ENCODE peak calls at places on chromosomes 7 and 10, in six cellular contexts. One of them, this sample, is unnamed.

GRCh38 chr7:139476139-139476538 is 7.3 kb downstream of the KLRG2 start:
- DNase-seq in endothelial cell of umbilical vein: no peak
- DNase-seq in K562: no peak
- DNase-seq in prostate gland: no peak
- DNase-seq in Panc1: no peak
- DNase-seq in H1: no peak
- DNase-seq in this sample: no peak

GRCh38 chr7:137453356-137453755 is 109.8 kb upstream of the PTN start:
- DNase-seq in endothelial cell of umbilical vein: no peak
- DNase-seq in Panc1: no peak
- DNase-seq in prostate gland: no peak
- DNase-seq in K562: no peak
- DNase-seq in H1: no peak
- DNase-seq in this sample: no peak

GRCh38 chr10:3484306-3485187 is 300.5 kb downstream of the KLF6 start:
- DNase-seq in endothelial cell of umbilical vein: no peak
- DNase-seq in prostate gland: no peak
- DNase-seq in H1: no peak
- DNase-seq in Panc1: no peak
- DNase-seq in K562: no peak
- DNase-seq in this sample: no peak

GRCh38 chr7:99563650-99564049 is 5.2 kb downstream of the ZNF655 start:
- DNase-seq in K562: no peak
- DNase-seq in endothelial cell of umbilical vein: no peak
- DNase-seq in H1: no peak
- DNase-seq in prostate gland: no peak
- DNase-seq in Panc1: no peak
- DNase-seq in this sample: no peak

GRCh38 chr10:113867904-113868303 is 13.4 kb downstream of the NHLRC2 start:
- DNase-seq in Panc1: no peak
- DNase-seq in prostate gland: no peak
- DNase-seq in endothelial cell of umbilical vein: no peak
- DNase-seq in K562: no peak
- DNase-seq in H1: no peak
- DNase-seq in this sample: no peak

GRCh38 chr7:69619619-69620018 is 21.3 kb downstream of the AUTS2 start:
- DNase-seq in H1: no peak
- DNase-seq in prostate gland: no peak
- DNase-seq in Panc1: no peak
- DNase-seq in K562: no peak
- DNase-seq in endothelial cell of umbilical vein: no peak
- DNase-seq in this sample: no peak

GRCh38 chr10:75512534-75512933 is 81.1 kb downstream of the LRMDA start:
- DNase-seq in H1: no peak
- DNase-seq in endothelial cell of umbilical vein: no peak
- DNase-seq in K562: no peak
- DNase-seq in prostate gland: peak; percentile 88
- DNase-seq in Panc1: no peak
- DNase-seq in this sample: peak; percentile 75

GRCh38 chr7:130732980-130733865 is 784 bp downstream of the KLF14 start:
- DNase-seq in Panc1: no peak
- DNase-seq in H1: peak; percentile 74
- DNase-seq in endothelial cell of umbilical vein: no peak
- DNase-seq in K562: peak; percentile 77
- DNase-seq in prostate gland: peak; percentile 15
- DNase-seq in this sample: no peak

GRCh38 chr10:78672898-78673297 is 395.9 kb upstream of the ZMIZ1 start:
- DNase-seq in prostate gland: no peak
- DNase-seq in H1: no peak
- DNase-seq in Panc1: no peak
- DNase-seq in K562: no peak
- DNase-seq in endothelial cell of umbilical vein: no peak
- DNase-seq in this sample: no peak

GRCh38 chr7:128398841-128399135 is 11.0 kb downstream of the IMPDH1 start:
- DNase-seq in endothelial cell of umbilical vein: no peak
- DNase-seq in Panc1: no peak
- DNase-seq in K562: no peak
- DNase-seq in H1: no peak
- DNase-seq in prostate gland: no peak
- DNase-seq in this sample: no peak

GRCh38 chr7:83970081-83970480 is 224.5 kb downstream of the SEMA3A start:
- DNase-seq in K562: no peak
- DNase-seq in Panc1: no peak
- DNase-seq in H1: no peak
- DNase-seq in prostate gland: no peak
- DNase-seq in endothelial cell of umbilical vein: peak; percentile 53
- DNase-seq in this sample: no peak

GRCh38 chr7:33754933-33755928 is 150.1 kb upstream of the BMPER start:
- DNase-seq in endothelial cell of umbilical vein: peak; percentile 52
- DNase-seq in Panc1: no peak
- DNase-seq in prostate gland: no peak
- DNase-seq in K562: no peak
- DNase-seq in H1: no peak
- DNase-seq in this sample: no peak

GRCh38 chr10:43205681-43206390 is 61.0 kb downstream of the RASGEF1A start:
- DNase-seq in endothelial cell of umbilical vein: no peak
- DNase-seq in Panc1: no peak
- DNase-seq in prostate gland: no peak
- DNase-seq in K562: no peak
- DNase-seq in H1: peak; percentile 40
- DNase-seq in this sample: peak; percentile 56

GRCh38 chr7:155803418-155804376 is 8.6 kb downstream of the SHH start:
- DNase-seq in Panc1: no peak
- DNase-seq in prostate gland: no peak
- DNase-seq in K562: no peak
- DNase-seq in endothelial cell of umbilical vein: no peak
- DNase-seq in H1: peak; percentile 79
- DNase-seq in this sample: no peak

GRCh38 chr7:129363-130221 is 62.8 kb upstream of the FAM20C start:
- DNase-seq in H1: no peak
- DNase-seq in endothelial cell of umbilical vein: no peak
- DNase-seq in prostate gland: peak; percentile 44
- DNase-seq in K562: no peak
- DNase-seq in Panc1: no peak
- DNase-seq in this sample: no peak

GRCh38 chr7:117323585-117323876 is 673 bp upstream of the WNT2 start:
- DNase-seq in K562: no peak
- DNase-seq in endothelial cell of umbilical vein: peak; percentile 20
- DNase-seq in Panc1: no peak
- DNase-seq in H1: no peak
- DNase-seq in prostate gland: no peak
- DNase-seq in this sample: no peak

GRCh38 chr7:128115821-128116723 is 84.8 kb upstream of the LRRC4 start:
- DNase-seq in H1: peak; percentile 47
- DNase-seq in endothelial cell of umbilical vein: no peak
- DNase-seq in prostate gland: no peak
- DNase-seq in K562: no peak
- DNase-seq in Panc1: no peak
- DNase-seq in this sample: peak; percentile 35

GRCh38 chr10:33566426-33566825 is 232.0 kb upstream of the NRP1 start:
- DNase-seq in H1: no peak
- DNase-seq in endothelial cell of umbilical vein: no peak
- DNase-seq in prostate gland: no peak
- DNase-seq in Panc1: no peak
- DNase-seq in K562: no peak
- DNase-seq in this sample: no peak

GRCh38 chr7:39624202-39624807 is 933 bp downstream of the RALA start:
- DNase-seq in Panc1: no peak
- DNase-seq in K562: peak; percentile 34
- DNase-seq in prostate gland: peak; percentile 17
- DNase-seq in H1: no peak
- DNase-seq in endothelial cell of umbilical vein: peak; percentile 51
- DNase-seq in this sample: no peak

GRCh38 chr10:77333610-77334340 is 303.8 kb downstream of the KCNMA1 start:
- DNase-seq in H1: no peak
- DNase-seq in endothelial cell of umbilical vein: no peak
- DNase-seq in Panc1: no peak
- DNase-seq in K562: no peak
- DNase-seq in prostate gland: no peak
- DNase-seq in this sample: no peak

GRCh38 chr7:815284-816216 is 16.7 kb upstream of the SUN1 start:
- DNase-seq in H1: peak; percentile 90
- DNase-seq in K562: peak; percentile 37
- DNase-seq in Panc1: no peak
- DNase-seq in prostate gland: peak; percentile 33
- DNase-seq in endothelial cell of umbilical vein: peak; percentile 20
- DNase-seq in this sample: peak; percentile 74

GRCh38 chr10:30045961-30046360 is 13.4 kb downstream of the JCAD start:
- DNase-seq in K562: no peak
- DNase-seq in H1: no peak
- DNase-seq in endothelial cell of umbilical vein: no peak
- DNase-seq in Panc1: no peak
- DNase-seq in prostate gland: no peak
- DNase-seq in this sample: no peak

GRCh38 chr7:35003679-35004278 is 33.5 kb downstream of the DPY19L1 start:
- DNase-seq in endothelial cell of umbilical vein: peak; percentile 73
- DNase-seq in Panc1: peak; percentile 55
- DNase-seq in H1: no peak
- DNase-seq in prostate gland: peak; percentile 8
- DNase-seq in K562: peak; percentile 66
- DNase-seq in this sample: peak; percentile 65

DNA sequence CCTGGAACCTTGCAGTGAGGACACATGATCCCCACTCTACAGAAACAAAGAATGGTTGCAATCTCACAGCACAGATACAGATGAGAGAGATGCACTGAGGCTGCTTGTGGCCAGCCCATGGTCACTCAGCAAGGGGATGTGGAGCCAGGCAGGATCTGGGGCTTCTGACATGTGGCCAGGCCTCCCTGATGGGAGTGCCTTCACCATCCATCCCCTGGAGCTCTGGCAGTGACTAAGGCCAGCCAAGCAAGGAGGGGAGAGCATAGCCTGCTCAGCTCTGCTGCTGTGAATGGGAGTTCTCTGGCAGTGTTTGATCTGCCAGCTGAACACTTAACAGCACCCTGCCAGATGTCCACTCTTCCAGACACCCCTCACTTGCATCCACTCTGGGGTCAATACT is 19.8 kb downstream of the C10orf71 start:
- DNase-seq in endothelial cell of umbilical vein: no peak
- DNase-seq in H1: no peak
- DNase-seq in Panc1: no peak
- DNase-seq in K562: no peak
- DNase-seq in prostate gland: no peak
- DNase-seq in this sample: no peak
- TF ChIP-seq CTCF in endothelial cell of umbilical vein: no peak
- TF ChIP-seq CTCF in H1: no peak
- TF ChIP-seq CTCF in Panc1: no peak
- TF ChIP-seq CTCF in K562: no peak
- TF ChIP-seq CTCF in prostate gland: no peak
- TF ChIP-seq CTCF in this sample: no peak

GRCh38 chr7:2306688-2307087 is 7.6 kb downstream of the SNX8 start:
- DNase-seq in H1: no peak
- DNase-seq in endothelial cell of umbilical vein: no peak
- DNase-seq in K562: no peak
- DNase-seq in prostate gland: no peak
- DNase-seq in Panc1: no peak
- DNase-seq in this sample: no peak

GRCh38 chr7:2309889-2310331 is 4.3 kb downstream of the SNX8 start:
- DNase-seq in K562: no peak
- DNase-seq in prostate gland: no peak
- DNase-seq in endothelial cell of umbilical vein: no peak
- DNase-seq in H1: peak; percentile 67
- DNase-seq in Panc1: no peak
- DNase-seq in this sample: no peak

GRCh38 chr7:2312272-2312929 is 1.8 kb downstream of the SNX8 start:
- DNase-seq in endothelial cell of umbilical vein: no peak
- DNase-seq in K562: no peak
- DNase-seq in H1: no peak
- DNase-seq in prostate gland: no peak
- DNase-seq in Panc1: no peak
- DNase-seq in this sample: no peak

GRCh38 chr7:2313450-2314208 is 612 bp downstream of the SNX8 start:
- DNase-seq in H1: no peak
- DNase-seq in K562: no peak
- DNase-seq in Panc1: no peak
- DNase-seq in endothelial cell of umbilical vein: no peak
- DNase-seq in prostate gland: peak; percentile 8
- DNase-seq in this sample: peak; percentile 76

GRCh38 chr7:2307690-2308107 is 6.5 kb downstream of the SNX8 start:
- DNase-seq in K562: no peak
- DNase-seq in H1: no peak
- DNase-seq in endothelial cell of umbilical vein: no peak
- DNase-seq in prostate gland: no peak
- DNase-seq in Panc1: no peak
- DNase-seq in this sample: no peak
- TF ChIP-seq POLR2AphosphoS5 in K562: no peak
- TF ChIP-seq POLR2AphosphoS5 in H1: no peak
- TF ChIP-seq POLR2AphosphoS5 in endothelial cell of umbilical vein: no peak
- TF ChIP-seq POLR2AphosphoS5 in prostate gland: no peak
- TF ChIP-seq POLR2AphosphoS5 in Panc1: no peak
- TF ChIP-seq POLR2AphosphoS5 in this sample: no peak

DNA sequence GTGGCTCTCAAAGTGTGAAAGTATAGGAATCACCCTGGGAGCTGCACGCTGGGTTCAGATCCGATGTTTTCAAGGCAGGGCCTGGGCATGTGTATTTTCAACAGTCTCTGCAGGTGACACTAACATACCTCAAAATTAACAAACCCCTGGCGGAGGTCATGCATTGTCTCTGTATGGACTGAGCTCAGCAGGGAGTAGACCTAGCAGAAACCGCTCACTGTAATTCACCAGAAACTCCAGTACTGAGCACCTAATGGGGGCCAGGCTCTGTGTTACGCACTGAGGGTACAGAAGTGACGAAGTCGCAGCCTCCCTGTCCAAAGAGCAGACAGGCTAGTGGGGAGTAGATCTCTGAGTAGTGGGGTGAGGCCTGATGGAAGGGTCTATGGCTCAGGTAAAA is 5.6 kb downstream of the STRA8 start:
- DNase-seq in Panc1: no peak
- DNase-seq in prostate gland: no peak
- DNase-seq in K562: no peak
- DNase-seq in H1: peak; percentile 43
- DNase-seq in endothelial cell of umbilical vein: no peak
- DNase-seq in this sample: no peak
- TF ChIP-seq CTCF in Panc1: no peak
- TF ChIP-seq CTCF in prostate gland: no peak
- TF ChIP-seq CTCF in K562: no peak
- TF ChIP-seq CTCF in H1: no peak
- TF ChIP-seq CTCF in endothelial cell of umbilical vein: no peak
- TF ChIP-seq CTCF in this sample: no peak

DNA sequence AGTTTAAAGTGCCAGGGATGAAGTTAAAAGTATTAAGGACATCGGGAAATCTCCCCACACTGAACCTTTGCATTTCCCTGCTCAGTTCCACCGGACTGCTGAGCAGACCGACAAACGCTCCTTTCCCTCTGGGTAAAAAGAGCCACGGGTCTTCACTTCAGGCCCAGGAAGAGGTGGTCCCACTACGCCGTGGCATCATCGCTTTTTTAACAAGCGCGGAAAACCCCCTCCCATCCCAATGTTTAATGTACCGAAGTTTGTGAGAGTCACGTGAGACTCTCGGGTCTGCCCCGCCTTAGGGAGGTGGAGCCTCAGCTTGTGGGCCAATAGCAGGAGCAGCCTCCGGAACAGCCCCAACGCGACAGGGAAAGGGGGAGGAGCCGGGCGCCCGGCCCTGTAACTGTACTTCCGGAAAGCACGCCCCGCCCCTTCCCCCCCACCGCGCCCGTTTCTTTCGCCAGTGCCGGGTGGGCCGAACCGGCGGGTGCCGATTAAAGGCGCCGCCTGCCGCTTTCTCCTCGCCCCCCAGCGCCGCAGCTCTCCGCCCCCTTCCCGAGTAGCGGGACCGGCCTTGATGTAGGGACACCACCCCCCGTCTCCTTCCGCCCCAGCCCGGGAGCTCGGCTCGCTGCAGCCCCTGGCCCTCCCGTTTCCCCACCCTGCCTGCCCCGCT is 2.3 kb upstream of the TRIM8 start:
- DNase-seq in K562: peak; percentile 94
- DNase-seq in endothelial cell of umbilical vein: peak; percentile 98
- DNase-seq in H1: peak; percentile 94
- DNase-seq in Panc1: peak; percentile 87
- DNase-seq in prostate gland: peak; percentile 99
- DNase-seq in this sample: peak; percentile 100
- TF ChIP-seq POLR2AphosphoS5 in K562: no peak
- TF ChIP-seq POLR2AphosphoS5 in endothelial cell of umbilical vein: peak; percentile 77
- TF ChIP-seq POLR2AphosphoS5 in H1: peak; percentile 12
- TF ChIP-seq POLR2AphosphoS5 in Panc1: peak; percentile 76
- TF ChIP-seq POLR2AphosphoS5 in prostate gland: peak; percentile 98
- TF ChIP-seq POLR2AphosphoS5 in this sample: peak; percentile 98